ENCODE peak calls at places on chromosomes 12 and 14, in six cellular contexts. Q is ELR, X is AG10803, D is nucleus accumbens, O is glutamatergic neuron, K is AG08395. P is an unnamed sample.

GRCh38 chr12:116142936-116143882 is 134.3 kb downstream of the MED13L start:
- DNase-seq in Q (peak; percentile 94), X (peak; percentile 75), D (no peak), O (no peak), K (peak; percentile 40), P (no peak)

GRCh38 chr14:104865069-104865630 is at the start of gene CEP170B:
- DNase-seq in Q (peak; percentile 56), X (peak; percentile 52), D (no peak), O (peak; percentile 49), K (peak; percentile 90), P (peak; percentile 50)

GRCh38 chr14:35161231-35161630 is 38.9 kb downstream of the PRORP start:
- DNase-seq in Q (peak; percentile 67), X (no peak), D (no peak), O (no peak), K (no peak), P (no peak)

GRCh38 chr12:123150804-123151678 is at the start of gene PITPNM2:
- DNase-seq in Q (peak; percentile 80), X (peak; percentile 64), D (no peak), O (peak; percentile 67), K (peak; percentile 79), P (peak; percentile 57)

GRCh38 chr12:25839470-25839869 is 119.0 kb upstream of the RASSF8 start:
- DNase-seq in Q (peak; percentile 54), X (no peak), D (no peak), O (no peak), K (no peak), P (peak; percentile 52)

GRCh38 chr14:78644824-78645559 is 474.8 kb downstream of the NRXN3 start:
- DNase-seq in Q (no peak), X (no peak), D (no peak), O (no peak), K (no peak), P (no peak)

GRCh38 chr12:101908395-101908794 is 31.0 kb downstream of the DRAM1 start:
- DNase-seq in Q (no peak), X (no peak), D (no peak), O (no peak), K (no peak), P (no peak)

GRCh38 chr12:20455001-20455706 is 86.8 kb downstream of the PDE3A start:
- DNase-seq in Q (no peak), X (peak; percentile 12), D (no peak), O (no peak), K (no peak), P (peak; percentile 47)

GRCh38 chr14:59037620-59038019 is 150.8 kb upstream of the DAAM1 start:
- DNase-seq in Q (no peak), X (no peak), D (no peak), O (no peak), K (no peak), P (no peak)

GRCh38 chr12:28114488-28114887 is 75.8 kb upstream of the CCDC91 start:
- DNase-seq in Q (peak; percentile 83), X (peak; percentile 14), D (no peak), O (no peak), K (peak; percentile 13), P (peak; percentile 24)

GRCh38 chr12:52401526-52401925 is 4.6 kb downstream of the KRT82 start:
- DNase-seq in Q (peak; percentile 33), X (no peak), D (no peak), O (no peak), K (no peak), P (no peak)

GRCh38 chr14:96741151-96741977 is 55.8 kb upstream of the VRK1 start:
- DNase-seq in Q (peak; percentile 57), X (peak; percentile 29), D (peak; percentile 52), O (peak; percentile 86), K (peak; percentile 74), P (peak; percentile 24)

GRCh38 chr12:104680506-104680905 is 223.8 kb downstream of the CHST11 start:
- DNase-seq in Q (no peak), X (no peak), D (no peak), O (no peak), K (no peak), P (no peak)

GRCh38 chr12:110279976-110280783 is 867 bp upstream of the ATP2A2 start:
- DNase-seq in Q (peak; percentile 72), X (peak; percentile 42), D (peak; percentile 75), O (peak; percentile 58), K (peak; percentile 52), P (peak; percentile 30)

GRCh38 chr14:100755649-100756048 is 29.0 kb downstream of the DLK1 start:
- DNase-seq in Q (peak; percentile 77), X (no peak), D (no peak), O (no peak), K (peak; percentile 25), P (no peak)

GRCh38 chr14:89720741-89721315 is 233.7 kb downstream of the EFCAB11 start:
- DNase-seq in Q (no peak), X (no peak), D (peak; percentile 2), O (no peak), K (no peak), P (no peak)